ENCODE peak calls at places on chromosome 2, in six cellular contexts. M, C, E, W, O and N are unnamed samples.

GRCh38 chr2:85216051-85216431 is 82.8 kb downstream of the TCF7L1 start:
- DNase-seq in E (no peak), C (no peak), O (peak), M (no peak), W (no peak), N (no peak)

GRCh38 chr2:8412082-8412481 is 269.8 kb upstream of the ID2 start:
- DNase-seq in M (no peak), W (no peak), E (no peak), C (no peak), O (no peak), N (no peak)

GRCh38 chr2:232456296-232457120 is 555 bp downstream of the ALPI start:
- DNase-seq in C (no peak), M (no peak), E (no peak), O (no peak), W (no peak), N (no peak)

GRCh38 chr2:48651127-48651526 is 33.5 kb downstream of the GTF2A1L start:
- DNase-seq in E (no peak), M (no peak), W (no peak), C (no peak), O (no peak), N (no peak)

GRCh38 chr2:42602218-42602936 is 33.9 kb downstream of the MTA3 start:
- DNase-seq in O (no peak), W (no peak), M (no peak), C (no peak), E (no peak), N (no peak)

GRCh38 chr2:220393717-220394116 is 766.3 kb downstream of the SLC4A3 start:
- DNase-seq in M (no peak), O (no peak), W (no peak), E (no peak), C (no peak), N (no peak)

GRCh38 chr2:40049782-40050181 is 270.7 kb upstream of the THUMPD2 start:
- DNase-seq in W (no peak), C (no peak), O (no peak), M (no peak), E (no peak), N (no peak)

GRCh38 chr2:18117592-18117991 is 239.1 kb downstream of the KCNS3 start:
- DNase-seq in O (peak), C (peak), E (no peak), M (no peak), W (no peak), N (peak)

GRCh38 chr2:193521523-193521922 is 1326.8 kb upstream of the TMEFF2 start:
- DNase-seq in M (no peak), O (no peak), W (no peak), C (no peak), E (no peak), N (no peak)